ENCODE peak calls at places on chromosome 4, in seven cellular contexts. S is neuronal stem cell, H is cardiac muscle cell, A is fibroblast of lung, D is upper lobe of right lung, B is mammary epithelial cell, I is left ventricle myocardium inferior. X is an unnamed sample.

GRCh38 chr4:172758586-172759340 is 409.8 kb upstream of the GALNT7 start:
- DNase-seq in B (peak; percentile 63), A (peak; percentile 60), I (no peak), H (no peak), D (no peak), S (no peak), X (no peak)

GRCh38 chr4:25834411-25835107 is 28.2 kb downstream of the SEL1L3 start:
- DNase-seq in D (no peak), A (no peak), H (no peak), B (no peak), S (no peak), I (no peak), X (no peak)

GRCh38 chr4:82431026-82431745 is 796 bp downstream of the ENOPH1 start:
- DNase-seq in S (no peak), A (no peak), H (peak; percentile 34), B (peak; percentile 58), I (no peak), D (peak; percentile 77), X (peak; percentile 18)

GRCh38 chr4:151676301-151676700 is 84.5 kb downstream of the GATB start:
- DNase-seq in H (no peak), A (peak; percentile 65), S (no peak), B (peak; percentile 88), I (no peak), D (no peak), X (no peak)

GRCh38 chr4:7967501-7968261 is 28.0 kb upstream of the AFAP1 start:
- DNase-seq in D (no peak), S (no peak), H (no peak), I (peak; percentile 40), B (no peak), A (peak; percentile 53), X (no peak)

GRCh38 chr4:156723951-156724668 is 247.5 kb downstream of the PDGFC start:
- DNase-seq in B (no peak), H (no peak), D (no peak), I (no peak), A (no peak), S (no peak), X (no peak)

GRCh38 chr4:173935622-173936405 is 347.7 kb downstream of the FBXO8 start:
- DNase-seq in H (no peak), B (no peak), D (no peak), I (no peak), A (peak; percentile 86), S (no peak), X (no peak)

GRCh38 chr4:128524311-128524710 is 236.7 kb upstream of the PGRMC2 start:
- DNase-seq in B (peak; percentile 80), A (peak; percentile 89), H (no peak), S (no peak), D (peak; percentile 68), I (peak; percentile 32), X (peak; percentile 79)

GRCh38 chr4:53653484-53654053 is 62.3 kb upstream of the LNX1 start:
- DNase-seq in H (no peak), D (no peak), S (no peak), I (no peak), A (peak; percentile 42), B (peak; percentile 12), X (no peak)

GRCh38 chr4:18439306-18439705 is 417.8 kb upstream of the LCORL start:
- DNase-seq in B (no peak), S (no peak), A (no peak), H (no peak), I (no peak), D (no peak), X (no peak)

DNA sequence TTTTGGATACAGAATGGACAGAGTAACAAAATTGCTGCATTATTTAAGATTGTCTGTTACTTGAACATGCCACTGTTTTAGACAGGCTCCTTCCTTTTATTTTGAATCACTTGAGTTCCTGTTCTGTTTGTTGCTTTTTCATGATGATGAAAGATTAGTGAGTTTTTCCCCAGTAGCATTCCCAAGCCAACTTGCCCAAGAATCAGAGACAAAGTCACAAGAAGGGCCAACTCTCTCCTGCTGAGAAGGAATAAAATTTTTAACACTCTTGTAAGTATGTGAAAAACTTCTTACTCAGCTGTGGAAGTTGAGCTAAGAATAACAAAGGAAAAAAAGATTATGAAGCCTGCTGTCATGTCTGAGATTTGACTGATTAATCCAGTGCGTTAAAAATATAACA is 104.2 kb downstream of the KLHL8 start:
- DNase-seq in I (no peak), H (no peak), D (no peak), A (peak; percentile 30), B (no peak), S (no peak), X (no peak)
- H3K36me3 ChIP-seq in I (peaks cover 76% of the 10 kb centered on the region), H (peaks cover 10% of the 10 kb centered on the region), D (peaks cover 79% of the 10 kb centered on the region), A (peaks cover 11% of the 10 kb centered on the region), B (peaks cover 3% of the 10 kb centered on the region), S (peaks cover 83% of the 10 kb centered on the region), X (peaks cover 52% of the 10 kb centered on the region)

GRCh38 chr4:183383606-183384005 is 60.8 kb upstream of the CDKN2AIP start:
- DNase-seq in A (no peak), S (no peak), H (no peak), B (no peak), D (no peak), I (no peak), X (no peak)

GRCh38 chr4:183384983-183385382 is 59.5 kb upstream of the CDKN2AIP start:
- DNase-seq in D (no peak), B (no peak), I (no peak), H (no peak), A (no peak), S (no peak), X (no peak)

GRCh38 chr4:183384516-183384915 is 59.9 kb upstream of the CDKN2AIP start:
- DNase-seq in B (no peak), H (no peak), I (no peak), S (no peak), D (no peak), A (no peak), X (no peak)

GRCh38 chr4:183377491-183377890 is 55.3 kb upstream of the CLDN24 start:
- DNase-seq in S (no peak), A (no peak), D (no peak), I (no peak), H (no peak), B (no peak), X (no peak)

DNA sequence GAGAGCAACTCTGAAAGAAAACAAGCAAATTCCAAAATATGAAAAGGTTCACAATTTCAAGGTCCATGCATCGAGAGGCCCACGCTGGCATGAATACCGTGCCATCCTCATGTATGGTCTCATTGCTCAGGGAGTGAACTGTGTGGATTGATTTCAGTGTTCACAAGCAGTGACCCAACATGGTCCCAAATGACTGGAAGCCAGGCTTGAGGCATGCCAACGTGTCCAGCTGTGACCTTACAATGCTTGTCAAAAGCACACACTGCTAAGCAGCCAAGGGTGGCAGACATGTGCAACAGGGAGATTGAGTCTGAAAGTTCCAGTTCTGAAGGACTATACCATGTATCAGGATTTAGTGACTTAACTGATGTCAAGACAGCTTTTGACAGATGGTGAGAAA is 58.7 kb upstream of the CLDN24 start:
- DNase-seq in D (no peak), I (no peak), S (no peak), A (no peak), B (no peak), H (no peak), X (no peak)
- H3K27ac ChIP-seq in D (no peak overlapping the region), I (no peak overlapping the region), S (no peak overlapping the region), A (no peak overlapping the region), B (no peak overlapping the region), H (no peak overlapping the region), X (no peak overlapping the region)

DNA sequence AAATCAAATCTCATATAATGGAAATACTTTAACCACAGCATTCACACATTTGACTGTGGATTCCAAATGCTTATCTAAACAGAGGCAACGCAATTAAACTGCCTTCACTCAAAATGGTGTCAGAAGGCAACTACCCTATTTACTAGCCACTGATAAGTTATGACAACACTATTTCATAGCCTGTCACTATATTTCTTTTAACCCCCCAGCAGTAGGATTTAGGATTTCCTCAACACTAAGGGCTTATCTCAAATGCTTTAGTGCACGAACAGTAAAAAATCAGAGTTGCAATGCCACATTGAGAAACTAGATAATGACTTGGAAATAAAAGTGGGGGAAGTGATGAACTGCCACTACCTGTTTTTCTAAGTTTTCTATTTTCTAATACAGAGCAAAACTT is 66.7 kb downstream of the DHX15 start:
- DNase-seq in I (no peak), D (no peak), S (no peak), H (no peak), A (no peak), B (no peak), X (no peak)
- H3K36me3 ChIP-seq in I (peaks cover 14% of the 10 kb centered on the region), D (peaks cover 12% of the 10 kb centered on the region), S (peaks cover 82% of the 10 kb centered on the region), H (no peaks in the 10 kb centered on the region), A (peaks cover 2% of the 10 kb centered on the region), B (peaks cover 16% of the 10 kb centered on the region), X (no peaks in the 10 kb centered on the region)

DNA sequence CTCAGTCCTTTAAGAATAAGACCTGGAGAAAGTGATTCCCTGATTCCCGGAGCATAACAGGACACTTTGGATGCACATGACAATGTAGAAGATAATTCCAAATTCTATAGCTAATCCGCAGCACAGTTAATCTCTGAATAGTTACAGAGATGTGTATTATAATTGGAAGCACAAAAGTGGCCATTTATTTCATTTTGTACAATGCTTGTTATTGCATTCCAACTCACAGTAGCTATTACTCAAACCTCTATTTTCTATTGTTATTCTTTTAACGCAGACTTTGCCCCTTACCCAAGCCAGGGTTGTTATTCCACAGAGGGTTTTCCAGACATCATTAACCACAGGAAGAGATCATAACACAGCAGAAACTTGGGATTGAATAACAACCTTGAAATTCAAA is 984.1 kb upstream of the TENM3 start:
- DNase-seq in A (no peak), I (no peak), B (no peak), D (no peak), H (no peak), S (no peak), X (no peak)
- H3K27ac ChIP-seq in A (no peak overlapping the region), I (no peak overlapping the region), B (no peak overlapping the region), D (no peak overlapping the region), H (no peak overlapping the region), S (no peak overlapping the region), X (no peak overlapping the region)

GRCh38 chr4:10079256-10079655 is 37.3 kb downstream of the WDR1 start:
- DNase-seq in A (no peak), S (no peak), B (no peak), I (peak; percentile 15), D (peak; percentile 48), H (no peak), X (no peak)
- H3K36me3 ChIP-seq in A (peaks cover 75% of the 10 kb centered on the region), S (peaks cover 99% of the 10 kb centered on the region), B (peaks cover 49% of the 10 kb centered on the region), I (peaks cover 99% of the 10 kb centered on the region), D (peaks cover 100% of the 10 kb centered on the region), H (peaks cover 88% of the 10 kb centered on the region), X (peaks cover 90% of the 10 kb centered on the region)

DNA sequence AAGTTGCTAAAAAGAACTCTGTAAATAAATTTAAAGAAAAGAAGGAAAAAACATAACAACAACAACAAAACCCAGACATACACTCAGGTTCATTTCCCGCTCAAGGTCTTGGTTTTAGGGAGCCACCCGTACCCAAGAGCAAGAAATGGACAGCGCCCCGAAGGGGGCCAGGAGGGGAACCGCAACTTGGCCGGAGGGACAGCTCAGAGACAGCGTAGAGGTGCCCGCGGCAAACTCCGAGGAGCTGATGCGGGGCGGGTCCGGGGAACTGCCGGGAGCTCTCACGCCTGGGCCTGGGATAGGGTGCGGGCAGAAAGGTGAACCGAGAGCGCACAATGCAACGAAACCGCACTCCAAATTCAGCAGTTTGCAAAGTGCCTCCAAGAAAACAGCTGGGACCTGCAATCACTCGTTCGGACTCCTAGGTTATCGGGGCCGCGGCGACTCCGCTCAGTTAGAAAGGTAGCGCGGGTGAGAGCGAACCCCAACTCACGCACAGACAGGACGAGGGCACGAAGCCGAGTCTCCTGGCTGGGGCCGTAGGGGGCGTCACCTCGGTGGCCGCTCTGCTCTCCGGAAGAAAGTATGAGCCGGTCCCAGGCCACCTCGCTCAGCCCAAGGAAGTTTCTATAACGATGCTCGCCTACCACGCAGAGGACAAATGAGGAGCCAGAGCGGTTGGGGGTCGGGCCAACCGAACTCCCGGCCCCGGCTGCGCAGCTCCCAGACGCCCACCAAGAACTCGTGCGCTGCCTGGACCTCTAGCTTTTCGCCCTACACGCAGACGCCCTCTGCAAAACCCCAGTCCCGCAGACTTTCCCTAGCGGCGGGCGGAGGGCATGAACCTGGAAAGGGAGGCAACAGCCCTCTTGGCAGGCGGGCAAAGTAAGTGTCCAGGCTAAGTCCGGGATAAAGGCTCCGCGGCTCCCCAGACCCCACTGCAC is 1.4 kb downstream of the NDNF start:
- DNase-seq in B (no peak), I (peak; percentile 40), S (peak; percentile 62), A (peak; percentile 43), H (peak; percentile 67), D (peak; percentile 82), X (peak; percentile 56)
- H3K27ac ChIP-seq in B (no peak overlapping the region), I (peak overlapping the region; percentile 82), S (peak overlapping the region; percentile 49), A (peak overlapping the region; percentile 17), H (no peak overlapping the region), D (peak overlapping the region; percentile 84), X (no peak overlapping the region)